ENCODE peak calls at places on chromosome 19, in four cellular contexts. One of them, this sample, is unnamed.

GRCh38 chr19:1397838-1398237 is 3.5 kb downstream of the GAMT start:
- DNase-seq in H1: no peak
- DNase-seq in HepG2: no peak
- DNase-seq in GM12878: no peak
- DNase-seq in this sample: no peak

GRCh38 chr19:38375748-38376147 is 1.4 kb downstream of the PSMD8 start:
- DNase-seq in H1: no peak
- DNase-seq in HepG2: no peak
- DNase-seq in GM12878: no peak
- DNase-seq in this sample: no peak

GRCh38 chr19:16829822-16830289 is 658 bp downstream of the SIN3B start:
- DNase-seq in H1: no peak
- DNase-seq in HepG2: no peak
- DNase-seq in GM12878: no peak
- DNase-seq in this sample: no peak

GRCh38 chr19:2659856-2660432 is 42.5 kb downstream of the GNG7 start:
- DNase-seq in H1: no peak
- DNase-seq in HepG2: no peak
- DNase-seq in GM12878: no peak
- DNase-seq in this sample: no peak

GRCh38 chr19:16447015-16447384 is 24.8 kb downstream of the EPS15L1 start:
- DNase-seq in H1: no peak
- DNase-seq in HepG2: peak
- DNase-seq in GM12878: peak
- DNase-seq in this sample: no peak

GRCh38 chr19:42076375-42076944 is 494 bp downstream of the ZNF574 start:
- DNase-seq in H1: no peak
- DNase-seq in HepG2: no peak
- DNase-seq in GM12878: no peak
- DNase-seq in this sample: no peak

GRCh38 chr19:43450545-43450997 is 14.8 kb downstream of the LYPD3 start:
- DNase-seq in H1: no peak
- DNase-seq in HepG2: no peak
- DNase-seq in GM12878: no peak
- DNase-seq in this sample: no peak

GRCh38 chr19:1590641-1591397 is 1.8 kb downstream of the MBD3 start:
- DNase-seq in H1: no peak
- DNase-seq in HepG2: peak
- DNase-seq in GM12878: no peak
- DNase-seq in this sample: no peak

GRCh38 chr19:2166741-2167738 is 3.3 kb downstream of the DOT1L start:
- DNase-seq in H1: no peak
- DNase-seq in HepG2: peak
- DNase-seq in GM12878: no peak
- DNase-seq in this sample: no peak

GRCh38 chr19:51111606-51112005 is 3.4 kb upstream of the CTU1 start:
- DNase-seq in H1: no peak
- DNase-seq in HepG2: peak
- DNase-seq in GM12878: no peak
- DNase-seq in this sample: no peak

GRCh38 chr19:10593820-10594637 is 6.9 kb upstream of the AP1M2 start:
- DNase-seq in H1: no peak
- DNase-seq in HepG2: no peak
- DNase-seq in GM12878: peak
- DNase-seq in this sample: no peak

GRCh38 chr19:41708481-41708880 is at the start of gene CEACAM5:
- DNase-seq in H1: no peak
- DNase-seq in HepG2: no peak
- DNase-seq in GM12878: no peak
- DNase-seq in this sample: no peak

GRCh38 chr19:35757231-35757748 is 461 bp upstream of the HSPB6 start:
- DNase-seq in H1: no peak
- DNase-seq in HepG2: peak
- DNase-seq in GM12878: no peak
- DNase-seq in this sample: no peak

GRCh38 chr19:15197275-15198005 is 3.4 kb downstream of the NOTCH3 start:
- DNase-seq in H1: no peak
- DNase-seq in HepG2: no peak
- DNase-seq in GM12878: no peak
- DNase-seq in this sample: no peak

GRCh38 chr19:15195381-15195964 is 5.3 kb downstream of the NOTCH3 start:
- DNase-seq in H1: peak
- DNase-seq in HepG2: no peak
- DNase-seq in GM12878: no peak
- DNase-seq in this sample: no peak

GRCh38 chr19:15195987-15196682 is 4.7 kb downstream of the NOTCH3 start:
- DNase-seq in H1: peak
- DNase-seq in HepG2: no peak
- DNase-seq in GM12878: no peak
- DNase-seq in this sample: no peak

GRCh38 chr19:15196683-15197005 is 4.2 kb downstream of the NOTCH3 start:
- DNase-seq in H1: no peak
- DNase-seq in HepG2: no peak
- DNase-seq in GM12878: no peak
- DNase-seq in this sample: no peak

DNA sequence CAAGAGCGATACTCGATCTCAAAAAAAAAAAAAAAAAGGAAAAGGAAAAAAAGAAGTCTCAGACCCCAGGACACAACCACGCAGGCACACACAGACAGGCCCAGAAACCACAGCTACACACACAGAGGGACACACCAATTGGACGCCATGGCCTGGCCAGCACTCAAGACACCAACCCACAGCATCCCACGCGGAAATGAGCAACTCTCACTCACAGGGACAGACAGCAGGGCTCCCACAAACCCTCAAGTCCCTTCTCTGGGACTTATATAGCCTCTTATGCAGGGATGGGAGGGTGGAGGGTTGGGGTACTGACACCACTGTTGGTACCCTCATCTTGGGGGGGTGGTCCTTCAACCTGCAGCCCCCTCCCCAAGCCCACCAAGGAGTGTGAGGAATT is 5.9 kb downstream of the NOTCH3 start:
- DNase-seq in H1: no peak
- DNase-seq in HepG2: no peak
- DNase-seq in GM12878: no peak
- DNase-seq in this sample: no peak
- H3K4me3 ChIP-seq in H1: peak
- H3K4me3 ChIP-seq in HepG2: no peak
- H3K4me3 ChIP-seq in GM12878: no peak
- H3K4me3 ChIP-seq in this sample: peak

DNA sequence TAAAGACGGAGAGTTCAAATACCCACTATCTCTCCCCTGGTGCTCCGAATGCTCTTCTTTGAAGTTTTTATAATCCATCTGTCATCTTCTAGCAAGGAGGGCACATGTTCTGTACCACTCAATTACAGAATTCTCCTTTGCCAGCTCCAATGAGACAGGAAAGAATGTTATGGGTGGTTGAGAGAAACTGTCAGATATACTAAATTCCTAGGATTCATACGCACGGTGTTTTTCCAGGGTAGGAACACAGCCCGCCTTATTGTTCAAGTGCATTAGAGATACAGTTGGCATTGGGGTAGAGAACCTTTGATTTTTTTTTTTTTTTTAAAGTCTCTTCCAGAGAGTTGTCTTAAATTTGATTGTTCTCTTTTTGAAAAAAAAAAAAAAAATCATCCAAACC is 118.0 kb upstream of the ZNF536 start:
- DNase-seq in H1: no peak
- DNase-seq in HepG2: no peak
- DNase-seq in GM12878: no peak
- DNase-seq in this sample: no peak
- TF ChIP-seq SUZ12 in H1: no peak
- TF ChIP-seq SUZ12 in HepG2: no peak
- TF ChIP-seq SUZ12 in GM12878: no peak
- TF ChIP-seq SUZ12 in this sample: no peak

GRCh38 chr19:23116802-23117571 is at the start of gene ZNF730:
- DNase-seq in H1: peak
- DNase-seq in HepG2: no peak
- DNase-seq in GM12878: peak
- DNase-seq in this sample: peak
- H3K4me3 ChIP-seq in H1: peak
- H3K4me3 ChIP-seq in HepG2: peak
- H3K4me3 ChIP-seq in GM12878: no peak
- H3K4me3 ChIP-seq in this sample: peak

GRCh38 chr19:47569331-47569730 is 3.6 kb downstream of the ZNF541 start:
- DNase-seq in H1: no peak
- DNase-seq in HepG2: no peak
- DNase-seq in GM12878: no peak
- DNase-seq in this sample: no peak

GRCh38 chr19:47560999-47561398 is 11.9 kb downstream of the ZNF541 start:
- DNase-seq in H1: no peak
- DNase-seq in HepG2: no peak
- DNase-seq in GM12878: no peak
- DNase-seq in this sample: no peak

GRCh38 chr19:47561440-47562045 is 11.4 kb downstream of the ZNF541 start:
- DNase-seq in H1: no peak
- DNase-seq in HepG2: no peak
- DNase-seq in GM12878: no peak
- DNase-seq in this sample: no peak

DNA sequence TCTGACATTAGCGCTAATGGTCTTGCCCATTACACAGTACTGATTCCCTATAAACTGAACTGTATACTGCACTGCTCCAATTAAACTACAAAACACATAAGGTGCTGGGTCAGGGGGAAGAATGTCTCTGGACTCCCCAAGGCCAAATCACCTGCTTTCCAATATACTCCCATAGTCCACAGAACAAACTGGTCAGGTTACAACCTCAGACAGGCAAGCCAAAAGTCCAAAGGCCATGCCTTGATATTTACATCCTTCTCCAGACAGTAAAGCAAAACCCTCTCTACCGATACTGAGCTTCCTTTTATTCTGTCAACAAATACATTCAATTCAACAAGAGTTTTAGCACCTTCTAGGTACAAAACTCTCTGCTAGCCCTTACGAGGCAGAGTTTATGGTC is 8.9 kb downstream of the ZNF541 start:
- DNase-seq in H1: no peak
- DNase-seq in HepG2: peak
- DNase-seq in GM12878: no peak
- DNase-seq in this sample: no peak
- TF ChIP-seq SUZ12 in H1: no peak
- TF ChIP-seq SUZ12 in HepG2: no peak
- TF ChIP-seq SUZ12 in GM12878: no peak
- TF ChIP-seq SUZ12 in this sample: no peak

GRCh38 chr19:33413426-33413725 is 39.9 kb downstream of the CEBPG start:
- DNase-seq in H1: no peak
- DNase-seq in HepG2: no peak
- DNase-seq in GM12878: no peak
- DNase-seq in this sample: no peak
- H3K4me3 ChIP-seq in H1: no peak
- H3K4me3 ChIP-seq in HepG2: no peak
- H3K4me3 ChIP-seq in GM12878: no peak
- H3K4me3 ChIP-seq in this sample: no peak

GRCh38 chr19:30339624-30340525 is 32.3 kb upstream of the ZNF536 start:
- DNase-seq in H1: no peak
- DNase-seq in HepG2: no peak
- DNase-seq in GM12878: no peak
- DNase-seq in this sample: no peak

GRCh38 chr19:30338878-30339623 is 33.1 kb upstream of the ZNF536 start:
- DNase-seq in H1: no peak
- DNase-seq in HepG2: no peak
- DNase-seq in GM12878: no peak
- DNase-seq in this sample: no peak

GRCh38 chr19:30340724-30341595 is 31.2 kb upstream of the ZNF536 start:
- DNase-seq in H1: no peak
- DNase-seq in HepG2: no peak
- DNase-seq in GM12878: no peak
- DNase-seq in this sample: no peak

GRCh38 chr19:30342901-30343300 is 29.3 kb upstream of the ZNF536 start:
- DNase-seq in H1: no peak
- DNase-seq in HepG2: no peak
- DNase-seq in GM12878: no peak
- DNase-seq in this sample: no peak

GRCh38 chr19:30341646-30342201 is 30.5 kb upstream of the ZNF536 start:
- DNase-seq in H1: no peak
- DNase-seq in HepG2: no peak
- DNase-seq in GM12878: no peak
- DNase-seq in this sample: no peak
- TF ChIP-seq SUZ12 in H1: no peak
- TF ChIP-seq SUZ12 in HepG2: no peak
- TF ChIP-seq SUZ12 in GM12878: no peak
- TF ChIP-seq SUZ12 in this sample: no peak

GRCh38 chr19:7515091-7515470 is 822 bp upstream of the ZNF358 start:
- DNase-seq in H1: no peak
- DNase-seq in HepG2: no peak
- DNase-seq in GM12878: no peak
- DNase-seq in this sample: no peak
- H3K4me3 ChIP-seq in H1: no peak
- H3K4me3 ChIP-seq in HepG2: no peak
- H3K4me3 ChIP-seq in GM12878: no peak
- H3K4me3 ChIP-seq in this sample: no peak

This sample was measured in NT2/D1.